ENCODE peak calls at places on chromosome 6, in four cellular contexts. T is HS-27A, V is spleen, C is fibroblast of lung. K is an unnamed sample.

GRCh38 chr6:12278915-12279314 is 11.2 kb upstream of the EDN1 start:
- DNase-seq in T (no peak), V (no peak), C (no peak), K (no peak)

GRCh38 chr6:2434116-2434515 is 188.7 kb upstream of the GMDS start:
- DNase-seq in T (no peak), V (no peak), C (no peak), K (no peak)

GRCh38 chr6:43992783-43993505 is 134.3 kb downstream of the MRPL14 start:
- DNase-seq in T (no peak), V (no peak), C (no peak), K (no peak)

GRCh38 chr6:47028835-47029360 is 13.2 kb downstream of the ADGRF1 start:
- DNase-seq in T (no peak), V (no peak), C (no peak), K (no peak)

GRCh38 chr6:42428326-42429041 is 23.2 kb downstream of the TRERF1 start:
- DNase-seq in T (no peak), V (peak), C (peak), K (no peak)

GRCh38 chr6:52352239-52353008 is 9.5 kb upstream of the PAQR8 start:
- DNase-seq in T (peak), V (no peak), C (peak), K (peak)

GRCh38 chr6:96542702-96543101 is 20.2 kb upstream of the FHL5 start:
- DNase-seq in T (no peak), V (no peak), C (peak), K (no peak)

GRCh38 chr6:112222111-112222726 is 32.1 kb downstream of the LAMA4 start:
- DNase-seq in T (no peak), V (no peak), C (peak), K (no peak)

GRCh38 chr6:152378154-152378553 is 259.0 kb downstream of the SYNE1 start:
- DNase-seq in T (no peak), V (no peak), C (no peak), K (no peak)

K was measured in astrocyte of the cerebellum.